ENCODE peak calls at places on chromosome 21, in six cellular contexts. One of them, this sample, is unnamed.

GRCh38 chr21:26798856-26799751 is 46.1 kb downstream of the ADAMTS1 start:
- DNase-seq in kidney glomerular epithelial cell: no peak
- DNase-seq in non-pigmented ciliary epithelial cell: no peak
- DNase-seq in pons: peak; percentile 7
- DNase-seq in NB4: no peak
- DNase-seq in RKO: no peak
- DNase-seq in this sample: no peak

GRCh38 chr21:36478207-36478701 is 1.7 kb downstream of the CLDN14 start:
- DNase-seq in kidney glomerular epithelial cell: peak; percentile 73
- DNase-seq in non-pigmented ciliary epithelial cell: peak; percentile 91
- DNase-seq in pons: no peak
- DNase-seq in NB4: no peak
- DNase-seq in RKO: peak; percentile 81
- DNase-seq in this sample: no peak

GRCh38 chr21:27572681-27573080 is 605.8 kb upstream of the ADAMTS5 start:
- DNase-seq in kidney glomerular epithelial cell: peak; percentile 99
- DNase-seq in non-pigmented ciliary epithelial cell: peak; percentile 78
- DNase-seq in pons: no peak
- DNase-seq in NB4: no peak
- DNase-seq in RKO: peak; percentile 3
- DNase-seq in this sample: no peak

GRCh38 chr21:45290948-45291612 is 3.4 kb upstream of the POFUT2 start:
- DNase-seq in kidney glomerular epithelial cell: no peak
- DNase-seq in non-pigmented ciliary epithelial cell: no peak
- DNase-seq in pons: no peak
- DNase-seq in NB4: no peak
- DNase-seq in RKO: no peak
- DNase-seq in this sample: no peak

GRCh38 chr21:15667010-15667409 is 62.8 kb upstream of the USP25 start:
- DNase-seq in kidney glomerular epithelial cell: peak; percentile 34
- DNase-seq in non-pigmented ciliary epithelial cell: no peak
- DNase-seq in pons: no peak
- DNase-seq in NB4: no peak
- DNase-seq in RKO: no peak
- DNase-seq in this sample: no peak

GRCh38 chr21:33540711-33541104 is 1.2 kb downstream of the GART start:
- DNase-seq in kidney glomerular epithelial cell: no peak
- DNase-seq in non-pigmented ciliary epithelial cell: no peak
- DNase-seq in pons: no peak
- DNase-seq in NB4: no peak
- DNase-seq in RKO: no peak
- DNase-seq in this sample: no peak

GRCh38 chr21:41453761-41454160 is 27.7 kb downstream of the MX1 start:
- DNase-seq in kidney glomerular epithelial cell: no peak
- DNase-seq in non-pigmented ciliary epithelial cell: no peak
- DNase-seq in pons: no peak
- DNase-seq in NB4: no peak
- DNase-seq in RKO: no peak
- DNase-seq in this sample: no peak

GRCh38 chr21:30616125-30616524 is at the start of gene KRTAP20-1:
- DNase-seq in kidney glomerular epithelial cell: no peak
- DNase-seq in non-pigmented ciliary epithelial cell: no peak
- DNase-seq in pons: no peak
- DNase-seq in NB4: no peak
- DNase-seq in RKO: no peak
- DNase-seq in this sample: no peak

GRCh38 chr21:38472709-38473108 is 25.6 kb downstream of the ERG start:
- DNase-seq in kidney glomerular epithelial cell: no peak
- DNase-seq in non-pigmented ciliary epithelial cell: no peak
- DNase-seq in pons: no peak
- DNase-seq in NB4: no peak
- DNase-seq in RKO: no peak
- DNase-seq in this sample: no peak

GRCh38 chr21:42614391-42614790 is 39.0 kb upstream of the PDE9A start:
- DNase-seq in kidney glomerular epithelial cell: no peak
- DNase-seq in non-pigmented ciliary epithelial cell: no peak
- DNase-seq in pons: no peak
- DNase-seq in NB4: no peak
- DNase-seq in RKO: no peak
- DNase-seq in this sample: no peak

GRCh38 chr21:36169465-36170128 is 13.0 kb downstream of the DOP1B start:
- DNase-seq in kidney glomerular epithelial cell: no peak
- DNase-seq in non-pigmented ciliary epithelial cell: no peak
- DNase-seq in pons: no peak
- DNase-seq in NB4: no peak
- DNase-seq in RKO: no peak
- DNase-seq in this sample: no peak

GRCh38 chr21:44006017-44006624 is 6.0 kb upstream of the TRAPPC10 start:
- DNase-seq in kidney glomerular epithelial cell: peak; percentile 92
- DNase-seq in non-pigmented ciliary epithelial cell: peak; percentile 90
- DNase-seq in pons: no peak
- DNase-seq in NB4: no peak
- DNase-seq in RKO: peak; percentile 33
- DNase-seq in this sample: no peak

GRCh38 chr21:40053007-40053406 is 185.8 kb downstream of the PCP4 start:
- DNase-seq in kidney glomerular epithelial cell: no peak
- DNase-seq in non-pigmented ciliary epithelial cell: no peak
- DNase-seq in pons: peak; percentile 72
- DNase-seq in NB4: no peak
- DNase-seq in RKO: no peak
- DNase-seq in this sample: no peak

GRCh38 chr21:17454315-17455027 is 58.4 kb upstream of the CXADR start:
- DNase-seq in kidney glomerular epithelial cell: peak; percentile 86
- DNase-seq in non-pigmented ciliary epithelial cell: peak; percentile 72
- DNase-seq in pons: peak; percentile 79
- DNase-seq in NB4: peak; percentile 71
- DNase-seq in RKO: peak; percentile 34
- DNase-seq in this sample: no peak

GRCh38 chr21:34707876-34708325 is 39.1 kb downstream of the CLIC6 start:
- DNase-seq in kidney glomerular epithelial cell: no peak
- DNase-seq in non-pigmented ciliary epithelial cell: no peak
- DNase-seq in pons: no peak
- DNase-seq in NB4: peak; percentile 17
- DNase-seq in RKO: no peak
- DNase-seq in this sample: no peak

GRCh38 chr21:31713973-31714740 is 17.8 kb downstream of the SCAF4 start:
- DNase-seq in kidney glomerular epithelial cell: no peak
- DNase-seq in non-pigmented ciliary epithelial cell: no peak
- DNase-seq in pons: no peak
- DNase-seq in NB4: no peak
- DNase-seq in RKO: peak; percentile 51
- DNase-seq in this sample: no peak

GRCh38 chr21:15444118-15444960 is 285.4 kb upstream of the USP25 start:
- DNase-seq in kidney glomerular epithelial cell: peak; percentile 36
- DNase-seq in non-pigmented ciliary epithelial cell: no peak
- DNase-seq in pons: peak; percentile 3
- DNase-seq in NB4: no peak
- DNase-seq in RKO: no peak
- DNase-seq in this sample: peak; percentile 28

This sample was measured in GDM1.